ENCODE peak calls at places on chromosome 18, in four cellular contexts. One of them, this sample, is unnamed.
A peak's percentile ranks its signal among the peaks of the same experiment; 100 is the strongest.

GRCh38 chr18:79753391-79753851 is 44.3 kb upstream of the KCNG2 start:
- DNase-seq in caudate nucleus: no peak
- DNase-seq in stimulated activated CD4-positive, alpha-beta T cell treated with anti-CD3 and anti-CD28 coated beads, Interleukin-2, amount 100 ng/mL, for 48 hours: no peak
- DNase-seq in NCI-H345: no peak
- DNase-seq in this sample: no peak

GRCh38 chr18:12841070-12841469 is 43.0 kb downstream of the PTPN2 start:
- DNase-seq in caudate nucleus: no peak
- DNase-seq in stimulated activated CD4-positive, alpha-beta T cell treated with anti-CD3 and anti-CD28 coated beads, Interleukin-2, amount 100 ng/mL, for 48 hours: no peak
- DNase-seq in NCI-H345: no peak
- DNase-seq in this sample: no peak

GRCh38 chr18:54950221-54950620 is 9.0 kb downstream of the CCDC68 start:
- DNase-seq in caudate nucleus: no peak
- DNase-seq in stimulated activated CD4-positive, alpha-beta T cell treated with anti-CD3 and anti-CD28 coated beads, Interleukin-2, amount 100 ng/mL, for 48 hours: no peak
- DNase-seq in NCI-H345: peak; percentile 13
- DNase-seq in this sample: no peak

GRCh38 chr18:29096380-29096779 is 919.5 kb upstream of the CDH2 start:
- DNase-seq in caudate nucleus: no peak
- DNase-seq in stimulated activated CD4-positive, alpha-beta T cell treated with anti-CD3 and anti-CD28 coated beads, Interleukin-2, amount 100 ng/mL, for 48 hours: no peak
- DNase-seq in NCI-H345: no peak
- DNase-seq in this sample: no peak

GRCh38 chr18:50559750-50560680 is at the start of gene MAPK4:
- DNase-seq in caudate nucleus: peak; percentile 59
- DNase-seq in stimulated activated CD4-positive, alpha-beta T cell treated with anti-CD3 and anti-CD28 coated beads, Interleukin-2, amount 100 ng/mL, for 48 hours: no peak
- DNase-seq in NCI-H345: peak; percentile 79
- DNase-seq in this sample: peak; percentile 32

GRCh38 chr18:80227472-80227871 is 19.8 kb downstream of the PARD6G start:
- DNase-seq in caudate nucleus: no peak
- DNase-seq in stimulated activated CD4-positive, alpha-beta T cell treated with anti-CD3 and anti-CD28 coated beads, Interleukin-2, amount 100 ng/mL, for 48 hours: no peak
- DNase-seq in NCI-H345: no peak
- DNase-seq in this sample: no peak

GRCh38 chr18:23716516-23716915 is 27.3 kb downstream of the LAMA3 start:
- DNase-seq in caudate nucleus: no peak
- DNase-seq in stimulated activated CD4-positive, alpha-beta T cell treated with anti-CD3 and anti-CD28 coated beads, Interleukin-2, amount 100 ng/mL, for 48 hours: no peak
- DNase-seq in NCI-H345: no peak
- DNase-seq in this sample: no peak

GRCh38 chr18:35247412-35248249 is 6.8 kb downstream of the ZNF397 start:
- DNase-seq in caudate nucleus: no peak
- DNase-seq in stimulated activated CD4-positive, alpha-beta T cell treated with anti-CD3 and anti-CD28 coated beads, Interleukin-2, amount 100 ng/mL, for 48 hours: no peak
- DNase-seq in NCI-H345: no peak
- DNase-seq in this sample: no peak

GRCh38 chr18:63107171-63107850 is 212.3 kb downstream of the BCL2 start:
- DNase-seq in caudate nucleus: no peak
- DNase-seq in stimulated activated CD4-positive, alpha-beta T cell treated with anti-CD3 and anti-CD28 coated beads, Interleukin-2, amount 100 ng/mL, for 48 hours: no peak
- DNase-seq in NCI-H345: no peak
- DNase-seq in this sample: peak; percentile 8

GRCh38 chr18:2822213-2822612 is 24.6 kb upstream of the EMILIN2 start:
- DNase-seq in caudate nucleus: no peak
- DNase-seq in stimulated activated CD4-positive, alpha-beta T cell treated with anti-CD3 and anti-CD28 coated beads, Interleukin-2, amount 100 ng/mL, for 48 hours: no peak
- DNase-seq in NCI-H345: no peak
- DNase-seq in this sample: no peak

GRCh38 chr18:56162316-56162715 is 476.1 kb downstream of the TXNL1 start:
- DNase-seq in caudate nucleus: no peak
- DNase-seq in stimulated activated CD4-positive, alpha-beta T cell treated with anti-CD3 and anti-CD28 coated beads, Interleukin-2, amount 100 ng/mL, for 48 hours: no peak
- DNase-seq in NCI-H345: no peak
- DNase-seq in this sample: no peak

GRCh38 chr18:11245889-11246288 is 96.5 kb upstream of the PIEZO2 start:
- DNase-seq in caudate nucleus: no peak
- DNase-seq in stimulated activated CD4-positive, alpha-beta T cell treated with anti-CD3 and anti-CD28 coated beads, Interleukin-2, amount 100 ng/mL, for 48 hours: no peak
- DNase-seq in NCI-H345: no peak
- DNase-seq in this sample: no peak

GRCh38 chr18:8890957-8891464 is 185.7 kb downstream of the MTCL1 start:
- DNase-seq in caudate nucleus: no peak
- DNase-seq in stimulated activated CD4-positive, alpha-beta T cell treated with anti-CD3 and anti-CD28 coated beads, Interleukin-2, amount 100 ng/mL, for 48 hours: no peak
- DNase-seq in NCI-H345: no peak
- DNase-seq in this sample: peak; percentile 30

GRCh38 chr18:48104703-48105102 is 174.2 kb upstream of the SMAD2 start:
- DNase-seq in caudate nucleus: no peak
- DNase-seq in stimulated activated CD4-positive, alpha-beta T cell treated with anti-CD3 and anti-CD28 coated beads, Interleukin-2, amount 100 ng/mL, for 48 hours: no peak
- DNase-seq in NCI-H345: no peak
- DNase-seq in this sample: no peak

GRCh38 chr18:79447703-79448367 is 52.1 kb downstream of the NFATC1 start:
- DNase-seq in caudate nucleus: no peak
- DNase-seq in stimulated activated CD4-positive, alpha-beta T cell treated with anti-CD3 and anti-CD28 coated beads, Interleukin-2, amount 100 ng/mL, for 48 hours: no peak
- DNase-seq in NCI-H345: no peak
- DNase-seq in this sample: no peak

This sample was measured in NCI-H2227 treated with DMSO at 0.1 percent for 48 hours.